ENCODE peak calls at places on chromosome X, in ten cellular contexts. D is uterus, O is lung, A is GM23338, F is SK-N-SH, K is brain microvascular endothelial cell, B is IMR-90, H is A549, Q is HL-60, Z is suprapubic skin. T is an unnamed sample.

GRCh38 chrX:53992589-53992988 is 51.7 kb downstream of the PHF8 start:
- DNase-seq in K (no peak), A (no peak), B (no peak), Z (no peak), O (no peak), H (no peak), D (no peak), F (no peak), Q (no peak), T (no peak)

GRCh38 chrX:119240356-119240755 is 4.3 kb downstream of the PGRMC1 start:
- DNase-seq in B (peak), Z (no peak), F (no peak), O (no peak), Q (no peak), D (no peak), A (no peak), H (no peak), K (peak), T (no peak)

GRCh38 chrX:46791927-46792825 is 33.3 kb upstream of the SLC9A7 start:
- DNase-seq in A (peak), Z (no peak), H (peak), F (no peak), B (peak), D (no peak), K (peak), O (no peak), Q (peak), T (no peak)

GRCh38 chrX:53732797-53733196 is 46.3 kb upstream of the HUWE1 start:
- DNase-seq in H (no peak), Q (no peak), F (no peak), A (no peak), Z (no peak), B (no peak), D (no peak), O (no peak), K (no peak), T (no peak)

GRCh38 chrX:18973527-18974192 is 10.3 kb downstream of the PHKA2 start:
- DNase-seq in O (no peak), H (no peak), Z (no peak), A (no peak), D (no peak), Q (no peak), F (no peak), B (no peak), K (no peak), T (no peak)

GRCh38 chrX:43655151-43655676 is 885 bp upstream of the MAOA start:
- DNase-seq in Q (no peak), H (peak), D (peak), F (peak), O (peak), K (peak), B (peak), Z (peak), A (peak), T (peak)

GRCh38 chrX:22247169-22247568 is 25.5 kb upstream of the CBLL2 start:
- DNase-seq in Z (no peak), O (no peak), K (peak), F (no peak), A (no peak), D (no peak), Q (no peak), B (peak), H (no peak), T (no peak)

GRCh38 chrX:101906136-101906796 is 25.6 kb downstream of the ZMAT1 start:
- DNase-seq in B (no peak), A (no peak), K (no peak), H (no peak), F (no peak), Z (no peak), Q (no peak), D (no peak), O (no peak), T (no peak)

GRCh38 chrX:103779156-103779555 is 2.5 kb downstream of the PLP1 start:
- DNase-seq in B (no peak), Q (no peak), D (no peak), A (no peak), O (no peak), F (peak), K (peak), Z (no peak), H (no peak), T (no peak)

GRCh38 chrX:8879750-8880149 is 78.6 kb upstream of the FAM9A start:
- DNase-seq in K (peak), B (peak), O (no peak), D (no peak), Q (peak), H (peak), F (peak), A (peak), Z (no peak), T (no peak)

GRCh38 chrX:129981207-129981553 is 1.3 kb upstream of the BCORL1 start:
- DNase-seq in F (no peak), O (no peak), K (no peak), A (no peak), D (no peak), Z (no peak), Q (no peak), H (no peak), B (no peak), T (no peak)

GRCh38 chrX:47574096-47574553 is 8.1 kb upstream of the TIMP1 start:
- DNase-seq in H (no peak), Z (no peak), A (peak), Q (no peak), O (no peak), K (no peak), F (no peak), B (no peak), D (no peak), T (no peak)

GRCh38 chrX:27186671-27187070 is 276.5 kb downstream of the PPP4R3C start:
- DNase-seq in D (no peak), K (peak), Q (peak), F (peak), A (peak), B (peak), H (peak), O (no peak), Z (no peak), T (no peak)

GRCh38 chrX:53441531-53442321 is 7.6 kb upstream of the HSD17B10 start:
- DNase-seq in H (peak), A (peak), D (peak), O (peak), B (peak), K (peak), Z (peak), Q (peak), F (peak), T (peak)

GRCh38 chrX:96650023-96650422 is 34.6 kb upstream of the DIAPH2 start:
- DNase-seq in K (no peak), O (no peak), F (no peak), H (no peak), A (no peak), D (no peak), Q (no peak), Z (no peak), B (no peak), T (no peak)

GRCh38 chrX:23374291-23374690 is 39.6 kb downstream of the PTCHD1 start:
- DNase-seq in H (no peak), Z (no peak), K (no peak), A (no peak), O (no peak), B (no peak), D (no peak), F (no peak), Q (no peak), T (no peak)

GRCh38 chrX:13334491-13334890 is 14.6 kb upstream of the ATXN3L start:
- DNase-seq in Z (no peak), F (no peak), K (no peak), A (peak), D (no peak), O (no peak), Q (no peak), H (no peak), B (peak), T (no peak)

GRCh38 chrX:38458071-38458470 is 103.3 kb upstream of the TSPAN7 start:
- DNase-seq in A (peak), K (no peak), O (no peak), B (no peak), H (peak), Z (no peak), F (no peak), Q (no peak), D (no peak), T (no peak)

GRCh38 chrX:66074920-66075879 is 35.3 kb upstream of the VSIG4 start:
- DNase-seq in O (no peak), A (no peak), B (no peak), H (no peak), Z (no peak), K (no peak), F (no peak), Q (peak), D (no peak), T (peak)

GRCh38 chrX:39650883-39651282 is 446.9 kb downstream of the BCOR start:
- DNase-seq in A (no peak), K (no peak), H (no peak), F (no peak), D (no peak), B (no peak), Z (no peak), O (no peak), Q (no peak), T (no peak)

GRCh38 chrX:112066813-112067212 is 15.8 kb downstream of the TRPC5 start:
- DNase-seq in B (no peak), F (no peak), H (no peak), D (no peak), K (no peak), Q (no peak), O (no peak), A (no peak), Z (no peak), T (no peak)

GRCh38 chrX:9677098-9677739 is 88.4 kb downstream of the GPR143 start:
- DNase-seq in H (no peak), F (no peak), D (peak), Q (no peak), Z (no peak), O (no peak), A (no peak), K (no peak), B (peak), T (no peak)

GRCh38 chrX:132480581-132481203 is 8.1 kb downstream of the MBNL3 start:
- DNase-seq in O (peak), D (peak), H (no peak), A (no peak), Q (peak), K (no peak), F (no peak), B (peak), Z (no peak), T (peak)
- H3K27ac ChIP-seq in O (peak), D (peak), H (no peak), A (peak), Q (peak), K (no peak), F (peak), B (no peak), Z (peak), T (peak)

DNA sequence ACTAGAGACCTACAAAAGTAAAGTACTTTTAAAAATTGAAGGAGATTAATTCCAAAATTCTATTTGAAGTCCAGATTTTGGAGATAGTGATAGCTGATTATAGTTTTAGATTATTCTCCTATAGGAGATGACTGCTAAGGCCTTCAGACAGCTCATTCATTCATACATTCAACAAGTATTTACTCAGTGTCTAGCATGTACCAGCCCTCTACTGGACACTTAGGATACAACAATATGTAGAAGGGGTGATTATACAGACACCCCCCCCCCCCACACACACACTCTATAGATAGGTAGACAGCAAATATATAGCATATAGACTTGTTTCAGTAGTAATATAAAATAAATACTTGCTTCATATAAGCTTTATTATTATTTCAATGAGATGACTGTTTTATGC is 60.4 kb upstream of the TAF9B start:
- DNase-seq in B (peak), D (no peak), O (no peak), Q (peak), F (peak), K (peak), H (peak), Z (no peak), A (peak), T (no peak)
- TF ChIP-seq CTCF in B (peak), D (no peak), O (no peak), Q (no peak), F (peak), K (peak), H (peak), Z (no peak), A (peak), T (no peak)

DNA sequence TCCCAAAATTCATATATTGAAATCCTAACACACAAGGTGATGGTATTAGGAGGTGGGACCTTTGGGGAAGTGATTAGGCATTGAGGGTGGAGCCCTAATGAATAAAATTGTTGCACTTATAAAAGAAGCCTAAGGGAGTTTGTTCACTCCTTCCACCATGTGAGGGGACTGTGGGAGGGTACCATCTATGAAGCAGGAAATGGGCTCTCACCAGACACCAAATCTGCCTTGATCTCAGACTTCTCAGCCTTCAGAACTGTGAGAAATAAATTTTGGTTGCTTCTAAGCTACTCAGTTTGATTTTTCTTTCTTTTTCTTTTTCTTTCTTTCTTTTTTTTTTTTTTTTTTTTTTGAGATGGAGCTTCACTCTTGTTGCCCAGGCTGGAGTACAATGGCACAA is 116.2 kb upstream of the GPC3 start:
- DNase-seq in K (no peak), O (no peak), D (no peak), Q (no peak), A (no peak), H (no peak), Z (no peak), B (no peak), F (no peak), T (no peak)
- H3K4me3 ChIP-seq in K (no peak), O (no peak), D (no peak), Q (no peak), A (no peak), H (no peak), Z (no peak), B (no peak), F (no peak), T (no peak)

GRCh38 chrX:154091678-154092077 is 5.8 kb downstream of the MECP2 start:
- DNase-seq in D (no peak), O (no peak), Z (no peak), F (no peak), A (no peak), B (no peak), H (no peak), K (no peak), Q (no peak), T (no peak)
- H3K27ac ChIP-seq in D (no peak), O (no peak), Z (no peak), F (no peak), A (peak), B (no peak), H (no peak), K (no peak), Q (no peak), T (no peak)

DNA sequence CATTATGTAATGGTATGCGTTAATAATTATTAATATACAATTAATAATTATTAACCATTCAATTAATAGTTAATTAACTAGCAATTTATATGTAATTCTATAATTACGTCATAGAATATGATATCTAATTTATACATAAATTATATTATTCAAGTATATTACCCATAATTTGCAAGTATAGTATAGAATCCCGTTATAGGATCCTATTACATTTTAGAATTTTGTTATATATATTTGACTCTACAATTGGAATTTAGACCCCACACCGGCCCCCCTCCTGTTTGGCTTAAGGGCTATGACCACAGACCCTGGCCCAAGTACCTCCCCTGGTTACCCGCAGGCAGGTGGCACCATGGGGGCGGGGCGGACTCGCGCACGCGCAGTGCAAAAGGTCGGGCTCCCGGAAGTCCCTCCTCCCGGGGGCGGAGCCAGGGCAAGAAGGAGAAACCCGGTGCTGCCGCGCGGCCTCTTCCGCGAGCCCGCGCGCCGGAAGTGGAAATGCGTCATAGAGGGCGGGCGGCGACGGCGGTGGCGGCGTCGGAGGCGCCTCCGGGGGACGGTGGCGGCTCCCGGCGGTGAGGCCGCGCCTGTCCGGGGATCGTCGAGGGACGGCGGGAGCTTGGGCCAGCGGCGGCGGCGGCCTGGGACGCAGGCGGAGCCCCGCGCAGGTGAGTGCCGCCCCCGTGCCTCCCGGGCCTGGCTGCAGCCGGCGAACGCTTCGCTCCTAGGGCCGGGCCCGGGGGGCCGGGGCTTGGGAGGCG is at the start of gene AKAP17A:
- DNase-seq in Q (peak), D (peak), H (peak), K (peak), Z (peak), F (peak), A (peak), B (peak), O (peak), T (peak)
- TF ChIP-seq CTCF in Q (no peak), D (peak), H (no peak), K (no peak), Z (no peak), F (no peak), A (no peak), B (peak), O (no peak), T (no peak)

DNA sequence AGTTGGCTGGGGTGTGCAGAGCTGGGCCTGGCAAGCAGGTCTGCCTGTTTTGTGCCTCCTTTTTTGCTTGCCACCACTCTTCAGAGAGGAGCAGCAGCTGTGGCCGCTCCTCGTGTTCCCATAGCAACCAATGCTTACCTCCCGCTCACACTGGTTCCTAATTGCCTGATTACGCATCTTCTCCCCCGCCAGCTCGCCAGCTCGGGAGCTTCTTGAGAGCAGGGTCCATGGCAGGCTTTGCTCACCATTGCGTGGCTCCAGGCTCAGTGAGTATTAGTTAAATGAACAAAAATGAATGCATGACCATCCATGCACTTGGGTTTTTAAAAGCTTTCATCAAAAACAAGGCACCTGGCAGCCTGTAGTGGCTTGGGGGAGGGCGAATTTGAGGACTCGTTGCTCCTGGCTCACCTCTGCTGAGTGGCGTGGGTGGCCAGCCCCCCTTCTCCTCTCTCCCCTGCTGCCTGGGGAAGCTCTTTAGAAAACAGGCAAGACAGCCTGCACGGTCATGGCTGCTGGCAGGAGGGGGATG is 14.2 kb upstream of the PJA1 start:
- DNase-seq in Q (no peak), H (no peak), O (no peak), D (peak), Z (no peak), F (peak), K (no peak), B (peak), A (peak), T (no peak)
- H3K4me3 ChIP-seq in Q (no peak), H (no peak), O (no peak), D (no peak), Z (no peak), F (no peak), K (no peak), B (no peak), A (peak), T (no peak)

GRCh38 chrX:2464677-2465166 is 36.1 kb downstream of the DHRSX start:
- DNase-seq in H (peak), K (peak), D (no peak), B (no peak), O (no peak), A (peak), Q (no peak), Z (no peak), F (no peak), T (no peak)

GRCh38 chrX:2461711-2462016 is 39.1 kb downstream of the DHRSX start:
- DNase-seq in Q (no peak), B (no peak), F (no peak), K (no peak), H (no peak), A (no peak), Z (no peak), O (no peak), D (no peak), T (no peak)

GRCh38 chrX:2463973-2464676 is 36.7 kb downstream of the DHRSX start:
- DNase-seq in Q (no peak), Z (no peak), B (no peak), K (peak), F (no peak), O (no peak), A (peak), D (no peak), H (peak), T (no peak)

GRCh38 chrX:2466876-2467656 is 33.7 kb downstream of the DHRSX start:
- DNase-seq in D (no peak), Z (no peak), B (no peak), K (no peak), Q (no peak), O (no peak), A (no peak), F (no peak), H (peak), T (no peak)

DNA sequence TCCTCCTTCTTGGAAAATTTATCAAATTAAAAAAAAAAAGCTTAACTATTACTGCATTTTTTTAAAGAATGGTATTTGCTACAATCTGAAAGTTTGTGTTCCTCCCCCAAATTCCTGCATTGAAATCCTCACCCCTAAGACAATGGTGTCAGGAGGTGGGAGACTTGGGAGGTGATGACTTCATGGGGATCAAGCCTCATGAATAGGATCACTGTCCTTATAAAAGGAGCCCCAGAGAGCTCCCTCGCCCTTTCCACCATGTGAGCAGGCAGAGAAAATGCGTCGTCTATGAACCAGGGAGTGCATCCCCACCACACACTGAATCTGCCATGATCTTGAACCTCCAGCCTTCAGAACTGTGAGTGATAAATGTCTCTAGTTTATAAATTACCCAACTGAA is 38.0 kb downstream of the DHRSX start:
- DNase-seq in B (no peak), Q (no peak), H (no peak), D (no peak), A (peak), Z (no peak), K (no peak), F (no peak), O (no peak), T (no peak)
- H3K27ac ChIP-seq in B (no peak), Q (no peak), H (no peak), D (no peak), A (no peak), Z (no peak), K (no peak), F (no peak), O (no peak), T (no peak)

GRCh38 chrX:153374426-153374825 is 26.7 kb downstream of the PNMA6E start:
- DNase-seq in O (no peak), F (no peak), D (no peak), B (no peak), K (no peak), A (no peak), Z (no peak), Q (no peak), H (no peak), T (no peak)
- TF ChIP-seq CTCF in O (no peak), F (peak), D (no peak), B (peak), K (peak), A (peak), Z (no peak), Q (no peak), H (peak), T (no peak)

GRCh38 chrX:126552313-126553022 is at the start of gene DCAF12L1:
- DNase-seq in Q (no peak), B (no peak), F (no peak), K (no peak), O (no peak), H (no peak), A (peak), Z (no peak), D (no peak), T (peak)

GRCh38 chrX:126551306-126551705 is 1.3 kb downstream of the DCAF12L1 start:
- DNase-seq in O (no peak), B (no peak), Q (no peak), K (no peak), D (no peak), F (no peak), Z (no peak), H (no peak), A (peak), T (no peak)

GRCh38 chrX:126557151-126557550 is 4.5 kb upstream of the DCAF12L1 start:
- DNase-seq in A (no peak), Z (no peak), Q (no peak), D (no peak), K (no peak), H (no peak), B (no peak), F (no peak), O (no peak), T (no peak)

GRCh38 chrX:126550816-126551215 is 1.8 kb downstream of the DCAF12L1 start:
- DNase-seq in H (no peak), Z (no peak), F (no peak), B (no peak), A (no peak), K (no peak), Q (no peak), D (no peak), O (no peak), T (no peak)

GRCh38 chrX:126551725-126552312 is 795 bp downstream of the DCAF12L1 start:
- DNase-seq in Q (no peak), A (peak), F (no peak), D (no peak), H (no peak), Z (no peak), O (no peak), K (no peak), B (no peak), T (no peak)
- H3K4me3 ChIP-seq in Q (no peak), A (peak), F (no peak), D (no peak), H (no peak), Z (no peak), O (no peak), K (no peak), B (no peak), T (no peak)